ENCODE peak calls at places on chromosome 16, in ten cellular contexts. Z is HCT116, W is vagina, L is H1, C is endothelial cell of umbilical vein, Q is stomach, B is K562, F is GM12892, T is prostate gland, H is spleen. S is an unnamed sample.

GRCh38 chr16:15952265-15952711 is 2.9 kb downstream of the ABCC1 start:
- DNase-seq in Z (no peak), W (no peak), L (no peak), C (peak), Q (no peak), B (no peak), F (no peak), T (no peak), H (no peak), S (no peak)

GRCh38 chr16:74596586-74596985 is 10.3 kb downstream of the GLG1 start:
- DNase-seq in Z (no peak), W (no peak), L (no peak), C (no peak), Q (no peak), B (no peak), F (no peak), T (no peak), H (no peak), S (no peak)

GRCh38 chr16:67278773-67279295 is 498 bp upstream of the PLEKHG4 start:
- DNase-seq in Z (no peak), W (no peak), L (peak), C (no peak), Q (no peak), B (peak), F (peak), T (no peak), H (no peak), S (peak)

GRCh38 chr16:89373355-89374110 is 116.8 kb downstream of the ANKRD11 start:
- DNase-seq in Z (no peak), W (no peak), L (no peak), C (peak), Q (no peak), B (no peak), F (no peak), T (no peak), H (no peak), S (no peak)

GRCh38 chr16:49353650-49354049 is 20.0 kb upstream of the C16orf78 start:
- DNase-seq in Z (no peak), W (no peak), L (no peak), C (no peak), Q (no peak), B (no peak), F (no peak), T (no peak), H (no peak), S (no peak)

GRCh38 chr16:14527411-14528044 is 102.5 kb downstream of the PARN start:
- DNase-seq in Z (no peak), W (no peak), L (no peak), C (no peak), Q (no peak), B (no peak), F (no peak), T (no peak), H (no peak), S (no peak)

GRCh38 chr16:7405166-7405565 is 72.5 kb downstream of the RBFOX1 start:
- DNase-seq in Z (no peak), W (no peak), L (peak), C (no peak), Q (peak), B (no peak), F (no peak), T (no peak), H (no peak), S (no peak)

GRCh38 chr16:48812856-48813255 is 202.9 kb upstream of the N4BP1 start:
- DNase-seq in Z (no peak), W (peak), L (no peak), C (no peak), Q (no peak), B (no peak), F (no peak), T (no peak), H (no peak), S (no peak)

GRCh38 chr16:86528061-86528929 is 18.0 kb downstream of the FOXF1 start:
- DNase-seq in Z (no peak), W (no peak), L (no peak), C (no peak), Q (no peak), B (no peak), F (no peak), T (no peak), H (no peak), S (no peak)

GRCh38 chr16:12089492-12090161 is 113.1 kb downstream of the SNX29 start:
- DNase-seq in Z (peak), W (no peak), L (peak), C (peak), Q (peak), B (peak), F (peak), T (no peak), H (peak), S (peak)

GRCh38 chr16:12646490-12647274 is 157.0 kb downstream of the CPPED1 start:
- DNase-seq in Z (no peak), W (no peak), L (no peak), C (peak), Q (peak), B (no peak), F (no peak), T (no peak), H (no peak), S (no peak)

GRCh38 chr16:15949210-15950166 is at the start of gene ABCC1:
- DNase-seq in Z (no peak), W (no peak), L (peak), C (peak), Q (peak), B (peak), F (peak), T (peak), H (peak), S (peak)

GRCh38 chr16:35305476-35305875 is 1846.1 kb downstream of the TP53TG3F start:
- DNase-seq in Z (no peak), W (peak), L (no peak), C (no peak), Q (no peak), B (no peak), F (no peak), T (no peak), H (no peak), S (no peak)

DNA sequence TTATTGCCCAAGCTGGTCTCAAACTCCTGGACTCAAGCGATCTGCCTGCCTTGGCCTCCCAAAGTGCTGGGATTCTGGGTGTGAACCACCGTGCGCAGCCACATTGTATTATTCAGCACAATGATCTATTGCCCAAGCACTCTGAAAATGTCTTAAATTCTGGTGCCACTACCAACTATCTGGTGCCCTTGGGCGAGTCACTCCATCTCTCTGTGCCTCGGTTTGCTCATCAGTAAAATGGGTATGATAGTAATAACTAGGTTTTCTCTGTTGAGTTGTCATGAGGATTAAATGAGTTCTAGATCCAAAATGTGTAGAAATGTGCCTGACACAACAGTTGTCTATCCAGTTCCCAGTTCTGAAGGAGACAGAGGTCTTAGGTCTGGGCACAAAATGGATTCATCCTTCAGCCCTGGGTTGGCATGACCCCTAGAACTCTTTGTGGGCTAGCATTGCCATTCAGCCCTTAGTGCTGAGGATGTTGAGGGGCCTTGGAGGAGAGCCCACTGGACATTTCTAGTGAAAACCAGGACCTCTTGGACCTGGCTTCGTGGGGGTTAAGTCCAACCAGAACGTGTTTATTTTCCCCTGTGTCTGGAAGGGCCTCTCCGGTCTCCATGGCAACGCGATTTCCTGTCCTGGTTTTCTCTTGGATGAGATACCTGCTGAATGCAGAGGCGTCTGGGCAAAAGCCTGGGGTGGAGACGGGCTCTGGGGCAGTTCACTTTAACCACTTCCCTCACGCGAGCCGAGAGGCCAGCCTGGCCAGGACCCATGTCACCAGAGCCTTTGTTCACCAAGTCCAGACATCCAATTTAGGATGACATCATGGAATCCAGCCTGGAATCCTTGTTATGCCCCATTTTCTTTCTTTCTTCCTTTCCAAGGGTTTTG is 43.7 kb upstream of the TNRC6A start:
- DNase-seq in Z (no peak), W (no peak), L (peak), C (peak), Q (peak), B (peak), F (no peak), T (no peak), H (no peak), S (no peak)
- TF ChIP-seq POLR2AphosphoS5 in Z (no peak), W (peak), L (no peak), C (no peak), Q (no peak), B (no peak), F (no peak), T (no peak), H (no peak), S (no peak)

GRCh38 chr16:1959269-1960039 is at the start of gene NDUFB10:
- DNase-seq in Z (peak), W (no peak), L (peak), C (peak), Q (peak), B (peak), F (peak), T (peak), H (peak), S (peak)
- TF ChIP-seq POLR2A in Z (peak), W (peak), L (no peak), C (peak), Q (peak), B (peak), F (peak), T (peak), H (peak), S (peak)

GRCh38 chr16:20851601-20852000 is 45.3 kb downstream of the REXO5 start:
- DNase-seq in Z (peak), W (peak), L (no peak), C (peak), Q (peak), B (no peak), F (no peak), T (peak), H (no peak), S (no peak)
- TF ChIP-seq POLR2AphosphoS5 in Z (no peak), W (peak), L (no peak), C (no peak), Q (peak), B (no peak), F (no peak), T (peak), H (no peak), S (no peak)

GRCh38 chr16:28139530-28139929 is 72.2 kb downstream of the XPO6 start:
- DNase-seq in Z (no peak), W (no peak), L (no peak), C (no peak), Q (no peak), B (no peak), F (no peak), T (no peak), H (no peak), S (no peak)

GRCh38 chr16:28136751-28137434 is 73.4 kb upstream of the GSG1L start:
- DNase-seq in Z (no peak), W (no peak), L (no peak), C (no peak), Q (no peak), B (no peak), F (no peak), T (no peak), H (no peak), S (no peak)

GRCh38 chr16:28146536-28146935 is 65.2 kb downstream of the XPO6 start:
- DNase-seq in Z (no peak), W (no peak), L (no peak), C (no peak), Q (no peak), B (no peak), F (no peak), T (no peak), H (no peak), S (no peak)

DNA sequence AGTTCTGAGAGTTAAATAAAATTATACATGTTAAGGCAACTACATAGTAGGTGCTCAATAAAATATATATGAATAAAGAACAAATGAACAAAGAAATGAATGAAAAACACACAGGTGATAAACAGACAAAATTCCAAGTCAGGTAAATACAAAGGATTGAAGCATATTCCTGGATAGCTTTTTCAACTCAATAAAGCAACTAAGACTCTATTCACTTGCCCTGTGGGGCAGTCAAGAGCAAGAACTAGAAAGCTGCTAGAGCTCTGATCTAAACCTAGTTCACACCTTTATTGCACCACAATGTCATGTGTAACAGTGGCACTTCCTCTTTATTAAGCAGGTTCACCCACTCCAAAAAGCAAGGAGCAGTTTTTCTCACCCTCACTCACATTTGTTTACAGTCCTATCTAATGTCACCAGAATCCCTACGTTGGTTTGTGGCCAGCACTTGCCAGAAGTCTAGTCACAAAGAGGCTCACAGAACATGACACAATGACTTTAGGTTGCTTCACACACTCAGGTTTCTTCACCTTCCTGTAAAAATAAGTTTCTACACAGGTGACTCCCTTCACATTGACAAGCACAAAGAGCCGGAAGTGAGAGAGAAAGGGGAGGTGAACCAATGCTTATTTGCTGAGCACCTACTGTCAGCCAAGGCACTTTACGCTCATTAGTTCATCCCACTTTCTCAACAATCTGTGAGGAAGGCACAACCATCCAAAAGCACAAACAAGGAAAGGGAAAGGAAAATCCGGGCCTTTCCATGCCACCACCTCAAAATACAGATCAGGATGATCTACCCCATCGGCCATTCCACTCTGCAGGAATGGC is 70.8 kb downstream of the XPO6 start:
- DNase-seq in Z (no peak), W (no peak), L (no peak), C (no peak), Q (peak), B (no peak), F (peak), T (no peak), H (no peak), S (peak)
- TF ChIP-seq POLR2A in Z (no peak), W (no peak), L (no peak), C (no peak), Q (no peak), B (no peak), F (no peak), T (no peak), H (no peak), S (no peak)

DNA sequence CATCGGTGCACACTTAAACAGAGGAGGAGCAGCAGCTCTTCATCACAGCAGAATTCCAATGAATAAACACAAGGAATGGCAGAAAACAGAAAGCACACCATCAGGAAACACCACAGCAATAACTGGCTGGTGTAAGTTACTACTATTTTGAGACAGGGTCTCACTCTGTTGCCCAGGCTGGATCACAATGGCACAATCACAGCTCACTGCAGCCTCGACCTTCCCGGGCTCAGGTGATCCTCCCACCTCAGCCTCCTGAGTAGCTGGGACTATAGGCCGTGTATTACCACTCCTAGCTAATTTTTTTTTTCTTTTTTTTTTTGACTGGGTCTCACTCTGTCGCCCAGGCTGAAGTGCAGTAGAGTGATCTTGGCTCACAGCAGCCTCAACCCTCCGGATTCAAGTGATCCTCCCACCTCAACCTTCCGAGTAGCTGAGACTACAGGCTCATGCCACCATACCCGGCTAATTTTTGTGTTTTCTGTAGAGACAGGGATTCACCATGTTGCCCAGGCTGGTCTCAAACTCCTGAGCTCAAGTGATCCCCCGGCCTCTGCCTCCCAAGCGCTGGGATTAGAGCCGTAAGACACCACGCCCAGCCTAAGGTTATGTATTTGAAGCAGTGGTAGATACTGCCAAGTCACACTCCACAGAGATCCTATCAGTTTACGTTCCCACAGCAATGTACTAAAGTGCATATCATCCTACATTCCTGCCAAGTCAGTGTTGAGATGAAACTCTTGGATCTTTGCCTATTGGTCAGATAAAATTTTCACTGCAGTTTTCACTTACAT is 20.7 kb downstream of the TRAP1 start:
- DNase-seq in Z (no peak), W (no peak), L (no peak), C (no peak), Q (peak), B (peak), F (no peak), T (peak), H (no peak), S (no peak)
- TF ChIP-seq POLR2AphosphoS5 in Z (no peak), W (no peak), L (no peak), C (no peak), Q (no peak), B (no peak), F (no peak), T (peak), H (no peak), S (no peak)